ENCODE peak calls at places on chromosomes 2 and 18, in four cellular contexts. One of them, this sample, is unnamed.

GRCh38 chr2:113876503-113877387 is 13.1 kb upstream of the ACTR3 start:
- DNase-seq in stimulated activated CD8-positive, alpha-beta memory T cell treated with anti-CD3 and anti-CD28 coated beads, Interleukin-7, amount 100 ng/mL, for 4 hours: peak; percentile 73
- DNase-seq in NCI-H2081 treated with DMSO at 0.1 percent for 48 hours: peak; percentile 78
- DNase-seq in NCI-H345: peak; percentile 97
- DNase-seq in this sample: no peak

GRCh38 chr2:239853706-239854327 is 171.3 kb downstream of the NDUFA10 start:
- DNase-seq in stimulated activated CD8-positive, alpha-beta memory T cell treated with anti-CD3 and anti-CD28 coated beads, Interleukin-7, amount 100 ng/mL, for 4 hours: no peak
- DNase-seq in NCI-H2081 treated with DMSO at 0.1 percent for 48 hours: no peak
- DNase-seq in NCI-H345: no peak
- DNase-seq in this sample: no peak

GRCh38 chr2:118051956-118052355 is 36.3 kb upstream of the INSIG2 start:
- DNase-seq in NCI-H2081 treated with DMSO at 0.1 percent for 48 hours: no peak
- DNase-seq in stimulated activated CD8-positive, alpha-beta memory T cell treated with anti-CD3 and anti-CD28 coated beads, Interleukin-7, amount 100 ng/mL, for 4 hours: no peak
- DNase-seq in NCI-H345: no peak
- DNase-seq in this sample: no peak

GRCh38 chr2:109558076-109558882 is 55.5 kb downstream of the SEPTIN10 start:
- DNase-seq in stimulated activated CD8-positive, alpha-beta memory T cell treated with anti-CD3 and anti-CD28 coated beads, Interleukin-7, amount 100 ng/mL, for 4 hours: no peak
- DNase-seq in NCI-H2081 treated with DMSO at 0.1 percent for 48 hours: no peak
- DNase-seq in NCI-H345: no peak
- DNase-seq in this sample: no peak

GRCh38 chr2:100140582-100140981 is 1.8 kb downstream of the AFF3 start:
- DNase-seq in NCI-H2081 treated with DMSO at 0.1 percent for 48 hours: no peak
- DNase-seq in stimulated activated CD8-positive, alpha-beta memory T cell treated with anti-CD3 and anti-CD28 coated beads, Interleukin-7, amount 100 ng/mL, for 4 hours: no peak
- DNase-seq in NCI-H345: no peak
- DNase-seq in this sample: no peak

GRCh38 chr2:234869969-234870368 is 81.8 kb upstream of the SH3BP4 start:
- DNase-seq in NCI-H2081 treated with DMSO at 0.1 percent for 48 hours: no peak
- DNase-seq in stimulated activated CD8-positive, alpha-beta memory T cell treated with anti-CD3 and anti-CD28 coated beads, Interleukin-7, amount 100 ng/mL, for 4 hours: no peak
- DNase-seq in NCI-H345: no peak
- DNase-seq in this sample: no peak

GRCh38 chr2:192887296-192887695 is 692.6 kb upstream of the TMEFF2 start:
- DNase-seq in stimulated activated CD8-positive, alpha-beta memory T cell treated with anti-CD3 and anti-CD28 coated beads, Interleukin-7, amount 100 ng/mL, for 4 hours: no peak
- DNase-seq in NCI-H2081 treated with DMSO at 0.1 percent for 48 hours: no peak
- DNase-seq in NCI-H345: no peak
- DNase-seq in this sample: no peak

GRCh38 chr18:7329036-7329435 is 98.1 kb downstream of the LRRC30 start:
- DNase-seq in stimulated activated CD8-positive, alpha-beta memory T cell treated with anti-CD3 and anti-CD28 coated beads, Interleukin-7, amount 100 ng/mL, for 4 hours: no peak
- DNase-seq in NCI-H345: no peak
- DNase-seq in NCI-H2081 treated with DMSO at 0.1 percent for 48 hours: no peak
- DNase-seq in this sample: no peak

GRCh38 chr2:26285931-26286330 is 41.2 kb downstream of the HADHB start:
- DNase-seq in NCI-H345: no peak
- DNase-seq in stimulated activated CD8-positive, alpha-beta memory T cell treated with anti-CD3 and anti-CD28 coated beads, Interleukin-7, amount 100 ng/mL, for 4 hours: no peak
- DNase-seq in NCI-H2081 treated with DMSO at 0.1 percent for 48 hours: no peak
- DNase-seq in this sample: no peak

GRCh38 chr18:49682301-49683190 is 120.7 kb downstream of the LIPG start:
- DNase-seq in NCI-H345: no peak
- DNase-seq in stimulated activated CD8-positive, alpha-beta memory T cell treated with anti-CD3 and anti-CD28 coated beads, Interleukin-7, amount 100 ng/mL, for 4 hours: no peak
- DNase-seq in NCI-H2081 treated with DMSO at 0.1 percent for 48 hours: no peak
- DNase-seq in this sample: no peak

GRCh38 chr18:34880882-34881852 is 160.0 kb upstream of the MAPRE2 start:
- DNase-seq in stimulated activated CD8-positive, alpha-beta memory T cell treated with anti-CD3 and anti-CD28 coated beads, Interleukin-7, amount 100 ng/mL, for 4 hours: no peak
- DNase-seq in NCI-H2081 treated with DMSO at 0.1 percent for 48 hours: peak; percentile 7
- DNase-seq in NCI-H345: no peak
- DNase-seq in this sample: peak; percentile 26

GRCh38 chr18:67783215-67783946 is 266.9 kb upstream of the DSEL start:
- DNase-seq in stimulated activated CD8-positive, alpha-beta memory T cell treated with anti-CD3 and anti-CD28 coated beads, Interleukin-7, amount 100 ng/mL, for 4 hours: no peak
- DNase-seq in NCI-H345: no peak
- DNase-seq in NCI-H2081 treated with DMSO at 0.1 percent for 48 hours: no peak
- DNase-seq in this sample: no peak

GRCh38 chr2:241903121-241904010 is 33.8 kb downstream of the RTP5 start:
- DNase-seq in stimulated activated CD8-positive, alpha-beta memory T cell treated with anti-CD3 and anti-CD28 coated beads, Interleukin-7, amount 100 ng/mL, for 4 hours: no peak
- DNase-seq in NCI-H345: no peak
- DNase-seq in NCI-H2081 treated with DMSO at 0.1 percent for 48 hours: no peak
- DNase-seq in this sample: no peak

GRCh38 chr2:233544079-233544690 is 22.4 kb downstream of the USP40 start:
- DNase-seq in NCI-H2081 treated with DMSO at 0.1 percent for 48 hours: no peak
- DNase-seq in NCI-H345: no peak
- DNase-seq in stimulated activated CD8-positive, alpha-beta memory T cell treated with anti-CD3 and anti-CD28 coated beads, Interleukin-7, amount 100 ng/mL, for 4 hours: no peak
- DNase-seq in this sample: no peak

GRCh38 chr2:202025816-202026215 is 7.8 kb upstream of the FZD7 start:
- DNase-seq in stimulated activated CD8-positive, alpha-beta memory T cell treated with anti-CD3 and anti-CD28 coated beads, Interleukin-7, amount 100 ng/mL, for 4 hours: no peak
- DNase-seq in NCI-H345: no peak
- DNase-seq in NCI-H2081 treated with DMSO at 0.1 percent for 48 hours: no peak
- DNase-seq in this sample: no peak

GRCh38 chr2:47401789-47402554 is 984 bp upstream of the MSH2 start:
- DNase-seq in NCI-H345: no peak
- DNase-seq in stimulated activated CD8-positive, alpha-beta memory T cell treated with anti-CD3 and anti-CD28 coated beads, Interleukin-7, amount 100 ng/mL, for 4 hours: no peak
- DNase-seq in NCI-H2081 treated with DMSO at 0.1 percent for 48 hours: no peak
- DNase-seq in this sample: no peak

GRCh38 chr2:15733867-15734765 is 142.4 kb downstream of the DDX1 start:
- DNase-seq in NCI-H345: no peak
- DNase-seq in NCI-H2081 treated with DMSO at 0.1 percent for 48 hours: no peak
- DNase-seq in stimulated activated CD8-positive, alpha-beta memory T cell treated with anti-CD3 and anti-CD28 coated beads, Interleukin-7, amount 100 ng/mL, for 4 hours: no peak
- DNase-seq in this sample: no peak

GRCh38 chr2:30509716-30510115 is 62.7 kb downstream of the LCLAT1 start:
- DNase-seq in NCI-H2081 treated with DMSO at 0.1 percent for 48 hours: no peak
- DNase-seq in stimulated activated CD8-positive, alpha-beta memory T cell treated with anti-CD3 and anti-CD28 coated beads, Interleukin-7, amount 100 ng/mL, for 4 hours: no peak
- DNase-seq in NCI-H345: no peak
- DNase-seq in this sample: no peak

GRCh38 chr2:215749092-215749957 is 264.0 kb downstream of the MREG start:
- DNase-seq in NCI-H345: no peak
- DNase-seq in NCI-H2081 treated with DMSO at 0.1 percent for 48 hours: no peak
- DNase-seq in stimulated activated CD8-positive, alpha-beta memory T cell treated with anti-CD3 and anti-CD28 coated beads, Interleukin-7, amount 100 ng/mL, for 4 hours: no peak
- DNase-seq in this sample: no peak

GRCh38 chr2:231711677-231712461 is 3.5 kb downstream of the PTMA start:
- DNase-seq in stimulated activated CD8-positive, alpha-beta memory T cell treated with anti-CD3 and anti-CD28 coated beads, Interleukin-7, amount 100 ng/mL, for 4 hours: no peak
- DNase-seq in NCI-H2081 treated with DMSO at 0.1 percent for 48 hours: no peak
- DNase-seq in NCI-H345: no peak
- DNase-seq in this sample: no peak

GRCh38 chr2:53970095-53970897 is 497 bp downstream of the PSME4 start:
- DNase-seq in stimulated activated CD8-positive, alpha-beta memory T cell treated with anti-CD3 and anti-CD28 coated beads, Interleukin-7, amount 100 ng/mL, for 4 hours: peak; percentile 7
- DNase-seq in NCI-H345: no peak
- DNase-seq in NCI-H2081 treated with DMSO at 0.1 percent for 48 hours: no peak
- DNase-seq in this sample: no peak

GRCh38 chr2:11681722-11682589 is 12.0 kb upstream of the NTSR2 start:
- DNase-seq in NCI-H345: peak; percentile 50
- DNase-seq in NCI-H2081 treated with DMSO at 0.1 percent for 48 hours: peak; percentile 3
- DNase-seq in stimulated activated CD8-positive, alpha-beta memory T cell treated with anti-CD3 and anti-CD28 coated beads, Interleukin-7, amount 100 ng/mL, for 4 hours: no peak
- DNase-seq in this sample: no peak

GRCh38 chr2:190858817-190859216 is 21.8 kb upstream of the GLS start:
- DNase-seq in NCI-H345: no peak
- DNase-seq in stimulated activated CD8-positive, alpha-beta memory T cell treated with anti-CD3 and anti-CD28 coated beads, Interleukin-7, amount 100 ng/mL, for 4 hours: no peak
- DNase-seq in NCI-H2081 treated with DMSO at 0.1 percent for 48 hours: no peak
- DNase-seq in this sample: no peak

GRCh38 chr18:61892683-61893303 is at the start of gene RNF152:
- DNase-seq in NCI-H345: peak; percentile 76
- DNase-seq in NCI-H2081 treated with DMSO at 0.1 percent for 48 hours: no peak
- DNase-seq in stimulated activated CD8-positive, alpha-beta memory T cell treated with anti-CD3 and anti-CD28 coated beads, Interleukin-7, amount 100 ng/mL, for 4 hours: peak; percentile 34
- DNase-seq in this sample: no peak

GRCh38 chr18:9362869-9363268 is 28.3 kb downstream of the TWSG1 start:
- DNase-seq in stimulated activated CD8-positive, alpha-beta memory T cell treated with anti-CD3 and anti-CD28 coated beads, Interleukin-7, amount 100 ng/mL, for 4 hours: no peak
- DNase-seq in NCI-H345: no peak
- DNase-seq in NCI-H2081 treated with DMSO at 0.1 percent for 48 hours: no peak
- DNase-seq in this sample: no peak

GRCh38 chr2:50746526-50746925 is 285.4 kb downstream of the NRXN1 start:
- DNase-seq in NCI-H2081 treated with DMSO at 0.1 percent for 48 hours: no peak
- DNase-seq in stimulated activated CD8-positive, alpha-beta memory T cell treated with anti-CD3 and anti-CD28 coated beads, Interleukin-7, amount 100 ng/mL, for 4 hours: no peak
- DNase-seq in NCI-H345: peak; percentile 7
- DNase-seq in this sample: no peak

GRCh38 chr2:195319548-195320415 is 337.2 kb upstream of the SLC39A10 start:
- DNase-seq in stimulated activated CD8-positive, alpha-beta memory T cell treated with anti-CD3 and anti-CD28 coated beads, Interleukin-7, amount 100 ng/mL, for 4 hours: no peak
- DNase-seq in NCI-H345: no peak
- DNase-seq in NCI-H2081 treated with DMSO at 0.1 percent for 48 hours: no peak
- DNase-seq in this sample: no peak

GRCh38 chr2:238914648-238915015 is 66.7 kb downstream of the TWIST2 start:
- DNase-seq in stimulated activated CD8-positive, alpha-beta memory T cell treated with anti-CD3 and anti-CD28 coated beads, Interleukin-7, amount 100 ng/mL, for 4 hours: no peak
- DNase-seq in NCI-H2081 treated with DMSO at 0.1 percent for 48 hours: no peak
- DNase-seq in NCI-H345: no peak
- DNase-seq in this sample: no peak

GRCh38 chr18:51251625-51252024 is 54.1 kb upstream of the MEX3C start:
- DNase-seq in NCI-H2081 treated with DMSO at 0.1 percent for 48 hours: no peak
- DNase-seq in NCI-H345: no peak
- DNase-seq in stimulated activated CD8-positive, alpha-beta memory T cell treated with anti-CD3 and anti-CD28 coated beads, Interleukin-7, amount 100 ng/mL, for 4 hours: no peak
- DNase-seq in this sample: no peak

This sample was measured in smooth muscle cell of the brain vasculature.